ENCODE peak calls at places on chromosomes 13 and 19, in ten cellular contexts. One of them, this sample, is unnamed.

GRCh38 chr13:21124853-21125252 is 51.5 kb downstream of the SKA3 start:
- DNase-seq in H7: peak
- DNase-seq in AG10803: peak
- DNase-seq in fibroblast of pulmonary artery: peak
- DNase-seq in aorta: no peak
- DNase-seq in heart left ventricle: peak
- DNase-seq in upper lobe of right lung: no peak
- DNase-seq in CD8-positive, alpha-beta memory T cell: no peak
- DNase-seq in PC-9: peak
- DNase-seq in astrocyte of the spinal cord: peak
- DNase-seq in this sample: peak

GRCh38 chr13:76820759-76821158 is 65.4 kb downstream of the KCTD12 start:
- DNase-seq in H7: no peak
- DNase-seq in AG10803: peak
- DNase-seq in fibroblast of pulmonary artery: peak
- DNase-seq in aorta: peak
- DNase-seq in heart left ventricle: peak
- DNase-seq in upper lobe of right lung: no peak
- DNase-seq in CD8-positive, alpha-beta memory T cell: no peak
- DNase-seq in PC-9: no peak
- DNase-seq in astrocyte of the spinal cord: no peak
- DNase-seq in this sample: no peak

GRCh38 chr13:79604752-79605151 is 123.8 kb downstream of the NDFIP2 start:
- DNase-seq in H7: no peak
- DNase-seq in AG10803: no peak
- DNase-seq in fibroblast of pulmonary artery: peak
- DNase-seq in aorta: no peak
- DNase-seq in heart left ventricle: no peak
- DNase-seq in upper lobe of right lung: no peak
- DNase-seq in CD8-positive, alpha-beta memory T cell: no peak
- DNase-seq in PC-9: no peak
- DNase-seq in astrocyte of the spinal cord: no peak
- DNase-seq in this sample: no peak

GRCh38 chr19:5093297-5093858 is 124.5 kb downstream of the KDM4B start:
- DNase-seq in H7: peak
- DNase-seq in AG10803: no peak
- DNase-seq in fibroblast of pulmonary artery: no peak
- DNase-seq in aorta: no peak
- DNase-seq in heart left ventricle: peak
- DNase-seq in upper lobe of right lung: no peak
- DNase-seq in CD8-positive, alpha-beta memory T cell: no peak
- DNase-seq in PC-9: no peak
- DNase-seq in astrocyte of the spinal cord: no peak
- DNase-seq in this sample: no peak

GRCh38 chr19:36819130-36819630 is 19.0 kb downstream of the ZNF790 start:
- DNase-seq in H7: no peak
- DNase-seq in AG10803: no peak
- DNase-seq in fibroblast of pulmonary artery: peak
- DNase-seq in aorta: no peak
- DNase-seq in heart left ventricle: no peak
- DNase-seq in upper lobe of right lung: no peak
- DNase-seq in CD8-positive, alpha-beta memory T cell: no peak
- DNase-seq in PC-9: no peak
- DNase-seq in astrocyte of the spinal cord: no peak
- DNase-seq in this sample: no peak

GRCh38 chr19:843180-843835 is 2.5 kb downstream of the PRTN3 start:
- DNase-seq in H7: peak
- DNase-seq in AG10803: no peak
- DNase-seq in fibroblast of pulmonary artery: no peak
- DNase-seq in aorta: no peak
- DNase-seq in heart left ventricle: no peak
- DNase-seq in upper lobe of right lung: peak
- DNase-seq in CD8-positive, alpha-beta memory T cell: no peak
- DNase-seq in PC-9: no peak
- DNase-seq in astrocyte of the spinal cord: no peak
- DNase-seq in this sample: no peak

GRCh38 chr13:51958217-51958547 is 53.1 kb downstream of the ATP7B start:
- DNase-seq in H7: no peak
- DNase-seq in AG10803: no peak
- DNase-seq in fibroblast of pulmonary artery: no peak
- DNase-seq in aorta: no peak
- DNase-seq in heart left ventricle: no peak
- DNase-seq in upper lobe of right lung: no peak
- DNase-seq in CD8-positive, alpha-beta memory T cell: no peak
- DNase-seq in PC-9: peak
- DNase-seq in astrocyte of the spinal cord: no peak
- DNase-seq in this sample: no peak

GRCh38 chr13:90801621-90802020 is 545.9 kb upstream of the MIR17HG start:
- DNase-seq in H7: no peak
- DNase-seq in AG10803: no peak
- DNase-seq in fibroblast of pulmonary artery: no peak
- DNase-seq in aorta: no peak
- DNase-seq in heart left ventricle: no peak
- DNase-seq in upper lobe of right lung: no peak
- DNase-seq in CD8-positive, alpha-beta memory T cell: no peak
- DNase-seq in PC-9: no peak
- DNase-seq in astrocyte of the spinal cord: no peak
- DNase-seq in this sample: no peak

GRCh38 chr19:42159942-42160341 is 27.7 kb upstream of the POU2F2 start:
- DNase-seq in H7: no peak
- DNase-seq in AG10803: no peak
- DNase-seq in fibroblast of pulmonary artery: no peak
- DNase-seq in aorta: no peak
- DNase-seq in heart left ventricle: no peak
- DNase-seq in upper lobe of right lung: no peak
- DNase-seq in CD8-positive, alpha-beta memory T cell: no peak
- DNase-seq in PC-9: no peak
- DNase-seq in astrocyte of the spinal cord: no peak
- DNase-seq in this sample: no peak

GRCh38 chr13:33525759-33526158 is 240.2 kb upstream of the STARD13 start:
- DNase-seq in H7: no peak
- DNase-seq in AG10803: no peak
- DNase-seq in fibroblast of pulmonary artery: no peak
- DNase-seq in aorta: no peak
- DNase-seq in heart left ventricle: no peak
- DNase-seq in upper lobe of right lung: no peak
- DNase-seq in CD8-positive, alpha-beta memory T cell: no peak
- DNase-seq in PC-9: no peak
- DNase-seq in astrocyte of the spinal cord: no peak
- DNase-seq in this sample: no peak
- H3K4me3 ChIP-seq in H7: no peak
- H3K4me3 ChIP-seq in AG10803: no peak
- H3K4me3 ChIP-seq in fibroblast of pulmonary artery: no peak
- H3K4me3 ChIP-seq in aorta: no peak
- H3K4me3 ChIP-seq in heart left ventricle: no peak
- H3K4me3 ChIP-seq in upper lobe of right lung: no peak
- H3K4me3 ChIP-seq in CD8-positive, alpha-beta memory T cell: no peak
- H3K4me3 ChIP-seq in PC-9: no peak
- H3K4me3 ChIP-seq in astrocyte of the spinal cord: no peak
- H3K4me3 ChIP-seq in this sample: no peak

DNA sequence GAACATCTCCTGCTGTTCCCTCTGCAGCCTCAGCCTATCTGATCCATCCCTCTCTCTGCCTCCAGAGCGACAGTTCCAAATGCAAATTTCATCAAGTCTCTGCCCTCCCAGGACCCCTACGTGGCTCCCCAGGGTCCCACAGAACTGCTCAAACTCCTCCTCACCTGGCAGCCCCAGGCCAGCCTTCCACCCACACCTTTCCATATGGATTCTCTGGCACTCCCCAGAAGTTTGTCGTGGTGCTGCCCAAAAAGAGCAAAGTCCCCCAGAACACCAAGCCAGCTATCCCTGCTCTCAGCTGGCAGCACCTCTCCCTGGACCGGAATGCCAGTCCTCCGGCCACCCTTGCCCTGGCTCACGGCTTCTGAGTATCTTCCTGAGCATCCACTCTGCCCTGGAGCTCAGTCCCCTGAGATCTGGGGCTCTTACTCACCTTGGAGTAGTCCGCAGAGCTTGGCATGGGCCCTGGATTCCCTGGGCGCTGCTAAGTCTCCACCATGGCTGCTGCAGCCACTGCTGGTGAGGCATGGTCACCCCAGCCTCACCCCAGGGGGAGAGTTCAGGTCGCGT is 166.5 kb upstream of the ZNF507 start:
- DNase-seq in H7: no peak
- DNase-seq in AG10803: no peak
- DNase-seq in fibroblast of pulmonary artery: no peak
- DNase-seq in aorta: no peak
- DNase-seq in heart left ventricle: no peak
- DNase-seq in upper lobe of right lung: no peak
- DNase-seq in CD8-positive, alpha-beta memory T cell: no peak
- DNase-seq in PC-9: no peak
- DNase-seq in astrocyte of the spinal cord: no peak
- DNase-seq in this sample: no peak
- H3K4me3 ChIP-seq in H7: no peak
- H3K4me3 ChIP-seq in AG10803: no peak
- H3K4me3 ChIP-seq in fibroblast of pulmonary artery: no peak
- H3K4me3 ChIP-seq in aorta: no peak
- H3K4me3 ChIP-seq in heart left ventricle: no peak
- H3K4me3 ChIP-seq in upper lobe of right lung: no peak
- H3K4me3 ChIP-seq in CD8-positive, alpha-beta memory T cell: no peak
- H3K4me3 ChIP-seq in PC-9: no peak
- H3K4me3 ChIP-seq in astrocyte of the spinal cord: no peak
- H3K4me3 ChIP-seq in this sample: no peak

GRCh38 chr19:18611327-18612050 is 1.2 kb upstream of the TMEM59L start:
- DNase-seq in H7: peak
- DNase-seq in AG10803: no peak
- DNase-seq in fibroblast of pulmonary artery: no peak
- DNase-seq in aorta: no peak
- DNase-seq in heart left ventricle: no peak
- DNase-seq in upper lobe of right lung: no peak
- DNase-seq in CD8-positive, alpha-beta memory T cell: peak
- DNase-seq in PC-9: no peak
- DNase-seq in astrocyte of the spinal cord: no peak
- DNase-seq in this sample: no peak
- H3K4me3 ChIP-seq in H7: peak
- H3K4me3 ChIP-seq in AG10803: no peak
- H3K4me3 ChIP-seq in fibroblast of pulmonary artery: no peak
- H3K4me3 ChIP-seq in aorta: no peak
- H3K4me3 ChIP-seq in heart left ventricle: peak
- H3K4me3 ChIP-seq in upper lobe of right lung: no peak
- H3K4me3 ChIP-seq in CD8-positive, alpha-beta memory T cell: peak
- H3K4me3 ChIP-seq in PC-9: no peak
- H3K4me3 ChIP-seq in astrocyte of the spinal cord: no peak
- H3K4me3 ChIP-seq in this sample: no peak

GRCh38 chr13:30905932-30906383 is at the start of gene MEDAG:
- DNase-seq in H7: no peak
- DNase-seq in AG10803: peak
- DNase-seq in fibroblast of pulmonary artery: peak
- DNase-seq in aorta: peak
- DNase-seq in heart left ventricle: peak
- DNase-seq in upper lobe of right lung: peak
- DNase-seq in CD8-positive, alpha-beta memory T cell: no peak
- DNase-seq in PC-9: no peak
- DNase-seq in astrocyte of the spinal cord: peak
- DNase-seq in this sample: no peak
- H3K4me3 ChIP-seq in H7: peak
- H3K4me3 ChIP-seq in AG10803: peak
- H3K4me3 ChIP-seq in fibroblast of pulmonary artery: peak
- H3K4me3 ChIP-seq in aorta: peak
- H3K4me3 ChIP-seq in heart left ventricle: peak
- H3K4me3 ChIP-seq in upper lobe of right lung: peak
- H3K4me3 ChIP-seq in CD8-positive, alpha-beta memory T cell: no peak
- H3K4me3 ChIP-seq in PC-9: no peak
- H3K4me3 ChIP-seq in astrocyte of the spinal cord: peak
- H3K4me3 ChIP-seq in this sample: peak

DNA sequence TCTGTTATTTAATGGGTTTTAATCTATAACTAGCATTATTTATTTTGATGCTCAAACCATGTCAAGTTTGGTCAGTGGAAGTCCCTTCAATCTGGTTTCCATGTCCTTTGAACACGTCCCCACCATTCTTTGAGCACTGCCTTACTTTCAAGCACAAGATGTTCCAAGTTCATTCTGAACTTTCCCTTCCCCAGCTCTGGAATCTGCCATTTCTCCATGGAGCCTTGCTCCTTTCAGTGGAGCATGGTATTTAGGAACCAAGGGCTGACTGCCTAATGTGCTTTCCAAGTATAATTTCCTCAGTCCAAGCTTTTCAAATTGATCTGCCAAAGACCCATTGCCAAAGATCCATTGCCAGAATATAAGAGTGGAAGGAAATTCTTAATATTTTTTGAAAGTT is 1.1 kb upstream of the ZNF546 start:
- DNase-seq in H7: no peak
- DNase-seq in AG10803: no peak
- DNase-seq in fibroblast of pulmonary artery: no peak
- DNase-seq in aorta: no peak
- DNase-seq in heart left ventricle: no peak
- DNase-seq in upper lobe of right lung: no peak
- DNase-seq in CD8-positive, alpha-beta memory T cell: no peak
- DNase-seq in PC-9: no peak
- DNase-seq in astrocyte of the spinal cord: no peak
- DNase-seq in this sample: no peak
- H3K4me3 ChIP-seq in H7: no peak
- H3K4me3 ChIP-seq in AG10803: peak
- H3K4me3 ChIP-seq in fibroblast of pulmonary artery: peak
- H3K4me3 ChIP-seq in aorta: no peak
- H3K4me3 ChIP-seq in heart left ventricle: peak
- H3K4me3 ChIP-seq in upper lobe of right lung: peak
- H3K4me3 ChIP-seq in CD8-positive, alpha-beta memory T cell: peak
- H3K4me3 ChIP-seq in PC-9: peak
- H3K4me3 ChIP-seq in astrocyte of the spinal cord: peak
- H3K4me3 ChIP-seq in this sample: peak

DNA sequence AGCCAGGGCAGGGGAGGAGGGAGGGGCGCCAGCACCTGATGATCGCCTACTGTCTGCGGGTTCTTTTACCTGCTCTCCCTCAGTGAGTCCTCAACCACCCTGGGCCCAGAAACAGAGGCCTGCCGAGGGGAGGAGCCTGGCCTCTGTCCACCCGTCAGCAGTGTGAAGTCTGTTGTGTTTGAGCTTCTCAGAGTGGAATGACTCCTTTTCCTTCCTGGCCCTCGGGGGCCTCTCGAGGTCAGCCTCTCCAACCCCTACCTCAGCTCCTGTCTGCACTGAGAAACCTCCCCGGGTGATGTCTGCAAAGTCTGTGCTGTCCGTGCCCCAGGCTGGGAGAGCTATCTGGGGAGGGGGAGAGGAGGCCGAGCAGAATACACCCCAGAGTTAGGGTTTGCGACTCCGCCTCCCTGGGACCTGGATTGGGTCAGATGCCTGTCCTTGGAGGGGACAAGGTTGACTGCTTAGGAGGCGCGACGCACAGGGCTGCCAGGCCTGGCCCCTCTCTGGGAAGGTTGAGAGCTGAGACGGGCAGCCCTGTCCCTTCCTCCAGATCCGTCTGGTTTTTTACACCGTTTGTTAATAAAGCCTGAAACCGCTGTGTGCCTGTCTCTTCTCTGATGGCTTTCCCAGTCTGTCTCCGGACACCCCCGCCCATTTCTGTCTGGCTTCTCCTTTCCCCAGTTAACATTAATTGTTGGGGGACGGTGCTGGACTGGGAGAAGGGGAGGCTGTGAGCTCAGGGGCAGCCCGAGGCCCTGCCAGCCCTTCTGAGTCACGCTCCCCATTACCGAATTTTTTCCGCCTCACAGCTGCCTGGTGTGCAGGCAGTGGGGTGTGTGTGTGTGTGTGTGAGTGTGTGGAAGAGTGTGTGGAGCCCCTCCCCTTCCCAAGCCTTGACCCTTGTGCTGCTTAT is 1.0 kb upstream of the SSC5D start:
- DNase-seq in H7: peak
- DNase-seq in AG10803: peak
- DNase-seq in fibroblast of pulmonary artery: peak
- DNase-seq in aorta: peak
- DNase-seq in heart left ventricle: peak
- DNase-seq in upper lobe of right lung: no peak
- DNase-seq in CD8-positive, alpha-beta memory T cell: no peak
- DNase-seq in PC-9: peak
- DNase-seq in astrocyte of the spinal cord: peak
- DNase-seq in this sample: peak
- H3K4me3 ChIP-seq in H7: peak
- H3K4me3 ChIP-seq in AG10803: peak
- H3K4me3 ChIP-seq in fibroblast of pulmonary artery: peak
- H3K4me3 ChIP-seq in aorta: no peak
- H3K4me3 ChIP-seq in heart left ventricle: peak
- H3K4me3 ChIP-seq in upper lobe of right lung: no peak
- H3K4me3 ChIP-seq in CD8-positive, alpha-beta memory T cell: no peak
- H3K4me3 ChIP-seq in PC-9: no peak
- H3K4me3 ChIP-seq in astrocyte of the spinal cord: peak
- H3K4me3 ChIP-seq in this sample: peak

This sample was measured in epithelial cell of proximal tubule.